ENCODE peak calls at places on chromosomes 16 and 17, in ten cellular contexts. S, O, B, K, I, E, T, M, C and Y are unnamed samples.

GRCh38 chr17:58318627-58319180 is 9.9 kb downstream of the TSPOAP1 start:
- DNase-seq in E (no peak), B (no peak), C (no peak), T (no peak), O (no peak), S (no peak), I (no peak), M (no peak), K (no peak), Y (no peak)

GRCh38 chr17:80981062-80981902 is 10.4 kb upstream of the CHMP6 start:
- DNase-seq in M (no peak), O (no peak), B (no peak), T (no peak), I (peak; percentile 10), C (peak; percentile 54), E (no peak), K (peak; percentile 84), S (no peak), Y (no peak)

GRCh38 chr16:66658860-66659190 is 37.7 kb downstream of the CMTM4 start:
- DNase-seq in C (no peak), I (no peak), O (no peak), M (no peak), K (no peak), E (no peak), S (no peak), B (no peak), T (no peak), Y (no peak)

GRCh38 chr17:35630530-35631148 is 43.5 kb downstream of the AP2B1 start:
- DNase-seq in M (peak; percentile 40), S (no peak), T (peak; percentile 80), I (no peak), E (no peak), O (no peak), C (peak; percentile 58), B (peak; percentile 17), K (peak; percentile 48), Y (no peak)

GRCh38 chr17:40993856-40994255 is at the start of gene KRTAP3-3:
- DNase-seq in S (no peak), I (no peak), E (no peak), O (no peak), T (peak; percentile 35), B (no peak), K (no peak), C (no peak), M (no peak), Y (no peak)

GRCh38 chr17:12328204-12328603 is 307.5 kb downstream of the MAP2K4 start:
- DNase-seq in M (no peak), K (no peak), C (no peak), B (no peak), I (no peak), E (no peak), T (no peak), O (no peak), S (no peak), Y (no peak)

GRCh38 chr17:79988163-79988971 is 47.3 kb downstream of the TBC1D16 start:
- DNase-seq in C (peak; percentile 86), T (peak; percentile 77), M (peak; percentile 87), I (no peak), B (peak; percentile 77), O (no peak), E (no peak), K (peak; percentile 88), S (no peak), Y (peak; percentile 63)

GRCh38 chr16:59543641-59544040 is 809.5 kb upstream of the GOT2 start:
- DNase-seq in O (no peak), K (peak; percentile 6), C (no peak), M (peak; percentile 81), E (no peak), T (peak; percentile 87), I (no peak), B (peak; percentile 54), S (no peak), Y (no peak)

GRCh38 chr17:66227212-66228045 is 1.8 kb downstream of the APOH start:
- DNase-seq in S (no peak), M (no peak), K (no peak), T (no peak), B (no peak), O (no peak), C (no peak), I (no peak), E (no peak), Y (no peak)

GRCh38 chr17:17876959-17877547 is 40.3 kb upstream of the SREBF1 start:
- DNase-seq in S (no peak), T (no peak), C (peak; percentile 33), E (no peak), B (peak; percentile 52), K (no peak), M (peak; percentile 56), O (no peak), I (no peak), Y (no peak)

GRCh38 chr17:61149862-61150362 is 249.7 kb upstream of the TBX2 start:
- DNase-seq in M (no peak), E (no peak), B (no peak), C (no peak), S (no peak), K (no peak), T (peak; percentile 24), I (no peak), O (no peak), Y (no peak)

GRCh38 chr17:4605826-4606225 is 21.5 kb downstream of the SMTNL2 start:
- DNase-seq in S (no peak), E (no peak), B (no peak), O (no peak), C (no peak), T (peak; percentile 38), K (peak; percentile 26), M (peak; percentile 80), I (no peak), Y (no peak)

GRCh38 chr17:80223142-80223815 is 3.1 kb downstream of the SLC26A11 start:
- DNase-seq in K (no peak), M (no peak), T (no peak), C (no peak), B (no peak), O (no peak), I (no peak), E (no peak), S (no peak), Y (no peak)

GRCh38 chr17:64920419-64921172 is 1.3 kb upstream of the LRRC37A3 start:
- DNase-seq in C (no peak), K (no peak), S (no peak), T (peak; percentile 55), O (no peak), M (no peak), I (no peak), E (no peak), B (no peak), Y (no peak)

GRCh38 chr17:42414782-42415409 is 8.2 kb downstream of the CAVIN1 start:
- DNase-seq in B (no peak), I (peak; percentile 61), C (no peak), T (no peak), M (no peak), O (peak; percentile 33), S (peak; percentile 37), K (no peak), E (peak; percentile 69), Y (no peak)

GRCh38 chr16:57061084-57061905 is 31.1 kb upstream of the CPNE2 start:
- DNase-seq in S (no peak), I (peak; percentile 86), T (peak; percentile 92), E (no peak), M (no peak), C (peak; percentile 82), O (no peak), K (peak; percentile 65), B (peak; percentile 81), Y (peak; percentile 57)

GRCh38 chr17:77897741-77898301 is 60.7 kb upstream of the TNRC6C start:
- DNase-seq in E (no peak), K (no peak), O (no peak), I (no peak), T (no peak), B (no peak), M (no peak), C (no peak), S (no peak), Y (no peak)

GRCh38 chr16:56684926-56685590 is 2.8 kb downstream of the MT1X start:
- DNase-seq in E (no peak), C (no peak), B (no peak), O (no peak), I (no peak), S (no peak), K (no peak), T (no peak), M (no peak), Y (no peak)